ENCODE peak calls at places on chromosome 3, in ten cellular contexts. Q is upper lobe of right lung, N is colonic mucosa, B is prostate gland, D is H7, U is mammary epithelial cell, I is neural progenitor cell, L is neuronal stem cell, P is heart right ventricle, X is GM23338. W is an unnamed sample. For H3K36me3, the result is how much of the 10 kb centered on the place peaks cover.

GRCh38 chr3:15155840-15156360 is 50.1 kb upstream of the CAPN7 start:
- DNase-seq in N (no peak), D (no peak), I (no peak), X (no peak), L (no peak), U (no peak), P (no peak), Q (no peak), B (no peak), W (no peak)

GRCh38 chr3:97720417-97720816 is 44.1 kb upstream of the ARL6 start:
- DNase-seq in L (no peak), N (no peak), B (no peak), I (no peak), U (no peak), Q (no peak), D (no peak), P (no peak), X (no peak), W (no peak)

GRCh38 chr3:3180421-3180820 is 930 bp upstream of the CRBN start:
- DNase-seq in B (no peak), U (no peak), L (no peak), D (no peak), N (no peak), I (no peak), P (no peak), Q (no peak), X (no peak), W (no peak)

GRCh38 chr3:142088522-142088921 is 60.8 kb downstream of the TFDP2 start:
- DNase-seq in U (no peak), L (no peak), I (no peak), X (peak), N (no peak), D (no peak), B (no peak), Q (no peak), P (no peak), W (peak)

GRCh38 chr3:43105224-43105596 is 669 bp downstream of the POMGNT2 start:
- DNase-seq in X (peak), P (no peak), Q (peak), I (no peak), B (no peak), D (peak), L (no peak), U (no peak), N (peak), W (peak)

GRCh38 chr3:36700537-36701248 is 63.7 kb downstream of the DCLK3 start:
- DNase-seq in I (peak), Q (peak), L (peak), B (peak), U (peak), N (peak), D (peak), X (peak), P (peak), W (peak)

GRCh38 chr3:66722675-66723074 is 221.9 kb upstream of the LRIG1 start:
- DNase-seq in P (peak), L (no peak), B (no peak), D (no peak), U (no peak), Q (no peak), N (peak), I (no peak), X (no peak), W (peak)

GRCh38 chr3:8328971-8329370 is 172.7 kb upstream of the LMCD1 start:
- DNase-seq in B (no peak), U (no peak), X (no peak), P (no peak), Q (no peak), D (no peak), N (no peak), I (no peak), L (no peak), W (no peak)

GRCh38 chr3:29605845-29606244 is 325.0 kb downstream of the RBMS3 start:
- DNase-seq in U (peak), Q (no peak), I (no peak), B (no peak), N (no peak), L (no peak), P (no peak), D (no peak), X (no peak), W (no peak)

GRCh38 chr3:155065537-155065936 is 14.6 kb upstream of the MME start:
- DNase-seq in B (no peak), D (no peak), L (no peak), U (peak), P (no peak), X (no peak), N (no peak), Q (no peak), I (no peak), W (peak)

GRCh38 chr3:50523170-50523865 is 19.9 kb upstream of the CACNA2D2 start:
- DNase-seq in Q (no peak), N (no peak), B (no peak), P (no peak), D (no peak), L (no peak), X (no peak), I (peak), U (no peak), W (no peak)

GRCh38 chr3:31081031-31081662 is 186.7 kb upstream of the GADL1 start:
- DNase-seq in U (no peak), N (no peak), L (no peak), P (no peak), B (no peak), Q (no peak), D (no peak), I (no peak), X (no peak), W (no peak)

GRCh38 chr3:144429719-144430121 is 458.1 kb downstream of the DIPK2A start:
- DNase-seq in Q (no peak), N (no peak), B (no peak), P (no peak), I (no peak), X (peak), L (no peak), U (peak), D (no peak), W (no peak)

GRCh38 chr3:52529376-52530333 is 4.0 kb downstream of the NT5DC2 start:
- DNase-seq in L (no peak), B (no peak), N (no peak), I (no peak), D (peak), X (no peak), Q (peak), U (no peak), P (peak), W (no peak)

GRCh38 chr3:186281172-186281571 is 80.9 kb downstream of the DGKG start:
- DNase-seq in Q (no peak), B (no peak), D (no peak), L (no peak), I (no peak), U (peak), P (no peak), X (no peak), N (no peak), W (peak)

GRCh38 chr3:42085641-42086376 is 5.3 kb upstream of the TRAK1 start:
- DNase-seq in B (no peak), X (no peak), D (no peak), U (no peak), I (no peak), N (no peak), L (no peak), Q (no peak), P (no peak), W (no peak)

GRCh38 chr3:57098418-57099310 is 38.2 kb downstream of the SPATA12 start:
- DNase-seq in B (no peak), U (peak), N (no peak), D (no peak), P (no peak), L (no peak), I (no peak), Q (no peak), X (no peak), W (no peak)

GRCh38 chr3:127803619-127804018 is 18.7 kb downstream of the MGLL start:
- DNase-seq in B (no peak), X (no peak), U (peak), Q (no peak), P (no peak), I (no peak), L (no peak), N (no peak), D (no peak), W (peak)

GRCh38 chr3:152737021-152737908 is 97.7 kb upstream of the P2RY1 start:
- DNase-seq in D (no peak), U (peak), P (peak), L (no peak), B (no peak), Q (no peak), N (no peak), I (no peak), X (no peak), W (peak)

GRCh38 chr3:43770426-43771103 is 79.8 kb downstream of the ABHD5 start:
- DNase-seq in L (no peak), Q (peak), N (peak), I (no peak), X (no peak), P (peak), B (no peak), D (no peak), U (no peak), W (no peak)

GRCh38 chr3:189833996-189834395 is 202.8 kb downstream of the TP63 start:
- DNase-seq in Q (no peak), X (peak), D (no peak), N (no peak), I (no peak), P (no peak), U (peak), B (peak), L (no peak), W (no peak)

DNA sequence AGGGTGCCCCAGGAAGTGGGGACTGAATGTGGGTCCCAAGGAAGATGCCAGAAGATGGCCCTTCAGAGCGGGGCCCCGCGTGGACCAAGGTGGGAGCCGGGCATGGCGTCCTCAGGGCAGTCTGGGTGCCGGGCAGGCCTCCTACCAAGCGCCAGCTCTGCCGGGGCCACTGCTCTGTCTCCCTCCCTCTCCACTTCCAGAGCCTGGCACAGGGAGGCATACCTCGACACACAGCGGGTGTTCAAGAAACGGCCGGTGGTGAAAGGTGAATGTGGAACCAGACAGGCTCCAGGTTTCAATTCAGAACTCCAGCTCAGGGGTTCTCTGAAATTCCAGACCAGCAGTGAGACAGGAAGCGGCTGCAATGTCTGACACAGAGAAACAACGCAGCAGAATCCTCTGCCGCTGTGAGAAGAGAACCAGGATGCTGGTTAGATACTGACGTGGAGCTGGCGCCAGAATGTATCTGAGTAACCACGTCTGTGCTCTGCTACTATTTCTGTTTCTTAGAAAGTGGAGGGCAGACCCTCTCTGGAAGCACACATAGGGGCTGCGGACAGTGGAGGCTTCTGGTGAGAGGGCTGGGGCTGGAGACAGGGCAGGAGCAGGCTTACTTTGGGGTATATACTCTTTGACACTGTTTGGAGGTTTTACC is 12.8 kb downstream of the BFSP2 start:
- DNase-seq in L (no peak), B (no peak), X (no peak), N (no peak), U (no peak), I (no peak), P (no peak), D (peak), Q (no peak), W (peak)
- H3K4me3 ChIP-seq in L (no peak), B (no peak), X (no peak), N (no peak), U (no peak), I (no peak), P (no peak), D (no peak), Q (peak), W (no peak)

GRCh38 chr3:47425959-47426358 is 45.1 kb downstream of the PTPN23 start:
- DNase-seq in Q (no peak), L (no peak), P (no peak), X (no peak), I (no peak), U (no peak), N (no peak), D (no peak), B (no peak), W (no peak)
- H3K36me3 ChIP-seq in Q (under half), L (half or more), P (under half), X (under half), I (under half), U (under half), N (under half), D (under half), B (under half), W (under half)

DNA sequence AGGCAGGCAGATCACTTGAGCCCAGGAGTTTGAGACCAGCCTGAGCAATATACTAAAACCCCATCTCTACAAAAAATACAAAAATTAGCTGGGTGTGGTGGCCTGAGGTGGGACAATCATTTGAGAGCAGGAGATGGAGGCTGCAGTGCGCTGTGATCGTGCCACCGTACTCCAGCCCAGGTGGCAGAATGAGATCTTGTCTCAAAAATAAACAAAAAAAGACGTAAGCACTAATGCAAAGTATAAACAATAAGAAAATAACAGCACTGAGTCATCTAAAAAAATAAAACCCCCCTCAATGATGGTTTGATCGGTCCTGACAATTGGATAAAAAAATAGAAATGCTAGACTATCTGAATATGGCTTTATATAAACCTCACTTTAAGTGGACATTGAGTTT is 3.6 kb downstream of the PPP1R2 start:
- DNase-seq in N (no peak), U (no peak), L (no peak), Q (no peak), X (no peak), B (no peak), P (no peak), D (no peak), I (no peak), W (no peak)
- H3K4me3 ChIP-seq in N (no peak), U (no peak), L (no peak), Q (no peak), X (no peak), B (no peak), P (no peak), D (no peak), I (no peak), W (no peak)

DNA sequence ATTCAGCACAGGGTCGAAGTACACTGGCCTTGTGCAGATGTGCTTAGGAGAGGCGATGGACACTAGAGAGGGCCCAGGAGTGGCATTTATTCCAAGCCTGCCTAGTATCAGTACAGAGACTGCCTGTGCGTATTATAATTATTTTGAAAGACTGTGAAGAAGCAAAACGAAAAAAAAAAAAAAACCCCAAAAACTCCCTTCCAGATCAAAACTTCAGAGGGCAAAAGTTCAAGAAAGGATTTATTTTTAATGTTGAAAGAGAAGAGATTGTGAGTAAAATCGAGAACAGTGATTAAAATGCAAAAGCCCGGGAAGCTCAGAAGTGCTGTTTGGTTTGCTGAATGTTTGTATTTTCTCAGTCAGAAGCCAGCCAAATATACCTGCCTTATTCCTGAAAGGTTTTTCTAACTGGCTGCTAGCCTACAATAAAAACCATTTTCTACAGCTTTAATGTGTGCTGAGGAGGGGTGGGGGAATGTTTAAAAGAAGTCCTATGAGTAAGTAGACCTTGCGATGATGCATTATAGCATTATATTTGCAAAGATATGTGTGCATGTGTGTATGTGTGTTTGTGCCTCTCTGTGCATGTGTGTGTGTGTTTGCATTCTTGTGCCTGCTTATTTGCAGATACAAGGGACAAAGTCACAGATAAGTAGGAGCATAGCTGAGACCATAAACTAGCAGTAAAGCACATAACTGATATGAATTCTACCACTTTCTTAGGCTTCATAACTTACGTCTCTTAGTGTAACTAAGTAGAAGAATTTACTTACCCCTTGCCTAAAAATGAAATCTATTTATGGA is 19.3 kb upstream of the LZTFL1 start:
- DNase-seq in P (no peak), N (no peak), I (no peak), B (no peak), D (no peak), U (no peak), X (no peak), Q (no peak), L (no peak), W (no peak)
- H3K36me3 ChIP-seq in P (under half), N (under half), I (under half), B (under half), D (under half), U (under half), X (under half), Q (under half), L (under half), W (under half)

GRCh38 chr3:130743354-130743753 is 3.3 kb downstream of the PIK3R4 start:
- DNase-seq in Q (no peak), N (no peak), X (no peak), D (no peak), U (no peak), L (no peak), I (no peak), B (no peak), P (no peak), W (no peak)
- H3K4me3 ChIP-seq in Q (no peak), N (no peak), X (peak), D (no peak), U (no peak), L (no peak), I (peak), B (no peak), P (no peak), W (no peak)

GRCh38 chr3:133855772-133856171 is 39.9 kb downstream of the RAB6B start:
- DNase-seq in P (no peak), I (no peak), D (no peak), X (no peak), B (no peak), Q (peak), L (no peak), N (no peak), U (no peak), W (no peak)

GRCh38 chr3:133853063-133853924 is 42.4 kb downstream of the RAB6B start:
- DNase-seq in I (no peak), B (no peak), U (no peak), Q (peak), L (no peak), D (no peak), X (no peak), N (no peak), P (peak), W (no peak)

GRCh38 chr3:133853925-133854227 is 41.8 kb downstream of the RAB6B start:
- DNase-seq in Q (no peak), U (no peak), X (no peak), L (no peak), B (no peak), D (no peak), P (no peak), I (no peak), N (no peak), W (no peak)

GRCh38 chr3:133854971-133855370 is 40.7 kb downstream of the RAB6B start:
- DNase-seq in Q (peak), X (peak), N (no peak), P (no peak), U (no peak), L (no peak), I (no peak), B (no peak), D (peak), W (no peak)

DNA sequence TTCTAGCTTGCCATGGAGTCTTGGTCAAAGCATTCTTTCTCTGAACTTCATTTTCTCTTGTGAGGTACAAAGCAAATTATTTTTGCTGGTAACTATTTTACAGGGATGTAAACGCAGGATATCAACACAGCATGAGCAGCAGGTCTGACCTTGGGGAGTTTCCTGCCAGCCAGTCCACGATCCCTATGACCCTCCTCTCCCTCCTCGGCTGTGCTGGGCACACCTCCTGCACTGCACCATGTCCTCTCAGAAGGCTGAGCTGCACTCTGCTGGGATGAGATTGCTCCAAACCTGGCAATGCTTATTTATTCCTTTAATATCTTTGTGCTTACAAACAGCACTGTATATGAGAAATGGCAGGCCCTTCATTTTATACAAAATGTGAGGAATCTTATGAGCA is 41.4 kb downstream of the RAB6B start:
- DNase-seq in I (no peak), N (no peak), X (no peak), B (no peak), U (no peak), Q (peak), D (no peak), P (no peak), L (no peak), W (no peak)
- H3K36me3 ChIP-seq in I (under half), N (under half), X (under half), B (under half), U (under half), Q (under half), D (under half), P (under half), L (under half), W (under half)

GRCh38 chr3:112817271-112817670 is 29.4 kb downstream of the CD200R1L start:
- DNase-seq in I (no peak), P (no peak), B (no peak), L (no peak), X (no peak), Q (no peak), D (no peak), N (no peak), U (no peak), W (no peak)

GRCh38 chr3:112817782-112818181 is 28.9 kb downstream of the CD200R1L start:
- DNase-seq in D (no peak), X (no peak), B (no peak), U (no peak), N (no peak), L (no peak), P (no peak), I (no peak), Q (no peak), W (no peak)

GRCh38 chr3:112818289-112818688 is 28.4 kb downstream of the CD200R1L start:
- DNase-seq in N (no peak), D (no peak), U (peak), X (no peak), Q (no peak), B (no peak), L (no peak), P (no peak), I (no peak), W (no peak)

DNA sequence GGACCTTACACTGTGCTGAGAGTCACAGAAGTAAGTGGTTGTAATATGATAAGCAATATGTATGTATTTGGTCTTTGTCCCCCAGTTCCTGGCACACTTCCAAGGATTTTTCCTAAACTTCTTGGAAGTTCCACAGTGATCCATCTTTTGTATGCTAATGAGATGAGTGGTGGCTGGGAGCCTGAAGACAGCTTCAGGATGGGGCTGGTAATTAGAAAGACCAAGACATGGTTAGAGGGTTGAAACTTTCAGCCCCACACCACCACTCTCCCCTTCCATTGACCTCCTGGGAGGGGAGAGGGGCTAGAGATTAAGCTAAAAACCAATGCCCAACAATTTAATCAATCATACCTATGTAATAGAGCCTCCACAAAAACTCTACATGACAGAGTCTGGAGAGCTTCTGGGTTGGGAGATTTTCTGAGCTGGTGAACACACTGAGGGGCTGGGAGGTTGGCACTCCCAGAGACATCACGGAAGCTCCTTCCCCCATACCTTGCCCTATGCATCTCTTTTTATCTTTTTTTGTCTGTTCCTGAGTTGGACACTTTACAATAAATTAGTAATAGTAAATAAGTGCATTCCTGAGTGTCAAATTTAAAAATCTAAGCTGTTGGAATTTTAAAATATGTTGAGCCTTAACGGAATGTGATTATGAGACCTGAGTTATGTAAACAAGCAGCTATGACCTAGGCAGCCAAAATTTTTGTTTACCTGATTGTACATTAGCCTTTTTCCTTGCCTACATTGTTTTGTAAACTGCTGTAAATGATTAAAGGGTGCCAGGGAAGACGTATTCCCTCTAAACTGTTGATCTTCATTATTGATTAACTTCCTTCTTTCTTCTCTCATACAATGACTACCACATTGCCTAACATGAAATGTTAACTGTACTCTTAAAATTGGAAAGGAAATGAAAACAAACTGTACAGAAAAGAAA is 24.3 kb downstream of the CD200R1L start:
- DNase-seq in U (no peak), X (no peak), I (no peak), B (no peak), D (no peak), N (no peak), Q (no peak), P (no peak), L (no peak), W (peak)
- H3K4me3 ChIP-seq in U (no peak), X (no peak), I (no peak), B (no peak), D (no peak), N (no peak), Q (no peak), P (no peak), L (no peak), W (no peak)